ENCODE peak calls at places on chromosomes 13 and 19, in four cellular contexts. One of them, this sample, is unnamed.
A peak's percentile ranks its signal among the peaks of the same experiment; 100 is the strongest.

GRCh38 chr19:41934849-41935374 is 6.7 kb upstream of the ERFL start:
- DNase-seq in neural crest cell: peak; percentile 93
- DNase-seq in WTC11: peak; percentile 95
- DNase-seq in CD4-positive, alpha-beta T cell: peak; percentile 75
- DNase-seq in this sample: peak; percentile 30

GRCh38 chr19:18847516-18848463 is 16.0 kb downstream of the UPF1 start:
- DNase-seq in neural crest cell: no peak
- DNase-seq in WTC11: no peak
- DNase-seq in CD4-positive, alpha-beta T cell: no peak
- DNase-seq in this sample: no peak

GRCh38 chr13:111204438-111205177 is 89.5 kb downstream of the ARHGEF7 start:
- DNase-seq in neural crest cell: no peak
- DNase-seq in WTC11: peak; percentile 56
- DNase-seq in CD4-positive, alpha-beta T cell: no peak
- DNase-seq in this sample: no peak

GRCh38 chr13:97004096-97004876 is 10.0 kb upstream of the OXGR1 start:
- DNase-seq in neural crest cell: no peak
- DNase-seq in WTC11: no peak
- DNase-seq in CD4-positive, alpha-beta T cell: no peak
- DNase-seq in this sample: no peak

GRCh38 chr19:17681505-17682125 is 6.5 kb downstream of the UNC13A start:
- DNase-seq in neural crest cell: peak; percentile 64
- DNase-seq in WTC11: peak; percentile 78
- DNase-seq in CD4-positive, alpha-beta T cell: no peak
- DNase-seq in this sample: no peak

GRCh38 chr13:95607363-95607762 is 37.1 kb downstream of the DZIP1 start:
- DNase-seq in neural crest cell: no peak
- DNase-seq in WTC11: no peak
- DNase-seq in CD4-positive, alpha-beta T cell: no peak
- DNase-seq in this sample: no peak

GRCh38 chr19:50658438-50659317 is 9.4 kb downstream of the C19orf81 start:
- DNase-seq in neural crest cell: peak; percentile 85
- DNase-seq in WTC11: peak; percentile 95
- DNase-seq in CD4-positive, alpha-beta T cell: peak; percentile 6
- DNase-seq in this sample: no peak

GRCh38 chr13:40668335-40668734 is 1.9 kb upstream of the FOXO1 start:
- DNase-seq in neural crest cell: no peak
- DNase-seq in WTC11: peak; percentile 51
- DNase-seq in CD4-positive, alpha-beta T cell: peak; percentile 13
- DNase-seq in this sample: no peak

GRCh38 chr19:19661141-19661674 is 2.3 kb downstream of the ATP13A1 start:
- DNase-seq in neural crest cell: no peak
- DNase-seq in WTC11: no peak
- DNase-seq in CD4-positive, alpha-beta T cell: no peak
- DNase-seq in this sample: no peak

GRCh38 chr13:59680429-59681024 is 483.2 kb downstream of the DIAPH3 start:
- DNase-seq in neural crest cell: no peak
- DNase-seq in WTC11: no peak
- DNase-seq in CD4-positive, alpha-beta T cell: no peak
- DNase-seq in this sample: no peak

GRCh38 chr19:23771761-23772667 is 13.3 kb upstream of the ZNF681 start:
- DNase-seq in neural crest cell: no peak
- DNase-seq in WTC11: no peak
- DNase-seq in CD4-positive, alpha-beta T cell: no peak
- DNase-seq in this sample: no peak

GRCh38 chr13:24159921-24160324 is 597 bp upstream of the SPATA13 start:
- DNase-seq in neural crest cell: peak; percentile 15
- DNase-seq in WTC11: no peak
- DNase-seq in CD4-positive, alpha-beta T cell: no peak
- DNase-seq in this sample: no peak

GRCh38 chr19:48372904-48373303 is 8.7 kb downstream of the SYNGR4 start:
- DNase-seq in neural crest cell: no peak
- DNase-seq in WTC11: no peak
- DNase-seq in CD4-positive, alpha-beta T cell: no peak
- DNase-seq in this sample: no peak

GRCh38 chr13:91203430-91203829 is 144.1 kb upstream of the MIR17HG start:
- DNase-seq in neural crest cell: no peak
- DNase-seq in WTC11: no peak
- DNase-seq in CD4-positive, alpha-beta T cell: no peak
- DNase-seq in this sample: no peak

GRCh38 chr13:109007946-109008345 is 378.5 kb downstream of the MYO16 start:
- DNase-seq in neural crest cell: no peak
- DNase-seq in WTC11: no peak
- DNase-seq in CD4-positive, alpha-beta T cell: no peak
- DNase-seq in this sample: no peak

GRCh38 chr13:79393564-79394249 is 12.3 kb downstream of the RBM26 start:
- DNase-seq in neural crest cell: no peak
- DNase-seq in WTC11: no peak
- DNase-seq in CD4-positive, alpha-beta T cell: no peak
- DNase-seq in this sample: no peak

GRCh38 chr13:64633948-64634347 is 2596.2 kb downstream of the PCDH9 start:
- DNase-seq in neural crest cell: no peak
- DNase-seq in WTC11: no peak
- DNase-seq in CD4-positive, alpha-beta T cell: no peak
- DNase-seq in this sample: no peak

GRCh38 chr13:31418186-31418585 is 218.4 kb downstream of the B3GLCT start:
- DNase-seq in neural crest cell: no peak
- DNase-seq in WTC11: no peak
- DNase-seq in CD4-positive, alpha-beta T cell: no peak
- DNase-seq in this sample: no peak

GRCh38 chr13:74129500-74130144 is 4.6 kb downstream of the KLF12 start:
- DNase-seq in neural crest cell: no peak
- DNase-seq in WTC11: no peak
- DNase-seq in CD4-positive, alpha-beta T cell: peak; percentile 23
- DNase-seq in this sample: no peak

GRCh38 chr13:24834902-24835510 is 71.0 kb downstream of the RNF17 start:
- DNase-seq in neural crest cell: no peak
- DNase-seq in WTC11: no peak
- DNase-seq in CD4-positive, alpha-beta T cell: no peak
- DNase-seq in this sample: no peak

GRCh38 chr19:13606156-13606555 is 99.9 kb upstream of the CACNA1A start:
- DNase-seq in neural crest cell: no peak
- DNase-seq in WTC11: no peak
- DNase-seq in CD4-positive, alpha-beta T cell: no peak
- DNase-seq in this sample: no peak

GRCh38 chr19:56105090-56105701 is 15.9 kb downstream of the ZNF787 start:
- DNase-seq in neural crest cell: peak; percentile 40
- DNase-seq in WTC11: peak; percentile 87
- DNase-seq in CD4-positive, alpha-beta T cell: peak; percentile 41
- DNase-seq in this sample: no peak

GRCh38 chr19:15468675-15469512 is 4.5 kb upstream of the RASAL3 start:
- DNase-seq in neural crest cell: no peak
- DNase-seq in WTC11: no peak
- DNase-seq in CD4-positive, alpha-beta T cell: no peak
- DNase-seq in this sample: no peak

GRCh38 chr13:98275711-98276171 is 98.7 kb upstream of the RNF113B start:
- DNase-seq in neural crest cell: no peak
- DNase-seq in WTC11: no peak
- DNase-seq in CD4-positive, alpha-beta T cell: no peak
- DNase-seq in this sample: no peak

GRCh38 chr19:50835785-50836542 is 2.6 kb upstream of the KLK15 start:
- DNase-seq in neural crest cell: peak; percentile 83
- DNase-seq in WTC11: peak; percentile 81
- DNase-seq in CD4-positive, alpha-beta T cell: peak; percentile 39
- DNase-seq in this sample: no peak

GRCh38 chr13:32783067-32783466 is 196.8 kb downstream of the PDS5B start:
- DNase-seq in neural crest cell: no peak
- DNase-seq in WTC11: no peak
- DNase-seq in CD4-positive, alpha-beta T cell: no peak
- DNase-seq in this sample: no peak

GRCh38 chr13:44629465-44630183 is 53.5 kb upstream of the TSC22D1 start:
- DNase-seq in neural crest cell: no peak
- DNase-seq in WTC11: no peak
- DNase-seq in CD4-positive, alpha-beta T cell: no peak
- DNase-seq in this sample: no peak

GRCh38 chr19:1756264-1756663 is 3.0 kb downstream of the ONECUT3 start:
- DNase-seq in neural crest cell: no peak
- DNase-seq in WTC11: no peak
- DNase-seq in CD4-positive, alpha-beta T cell: no peak
- DNase-seq in this sample: no peak

GRCh38 chr19:46606681-46607440 is 5.7 kb downstream of the CALM3 start:
- DNase-seq in neural crest cell: no peak
- DNase-seq in WTC11: peak; percentile 3
- DNase-seq in CD4-positive, alpha-beta T cell: no peak
- DNase-seq in this sample: no peak

GRCh38 chr19:5340637-5341447 is at the start of gene PTPRS:
- DNase-seq in neural crest cell: peak; percentile 92
- DNase-seq in WTC11: peak; percentile 92
- DNase-seq in CD4-positive, alpha-beta T cell: peak; percentile 37
- DNase-seq in this sample: no peak

This sample was measured in Panc1.